ENCODE peak calls at places on chromosomes 5 and 9, in eight cellular contexts. F is suprapubic skin; H is PC-3; P is H9; L is upper lobe of right lung; D is colonic mucosa; Z is pancreas; K is CD4-positive, alpha-beta T cell. G is an unnamed sample.

GRCh38 chr5:126754609-126755008 is 22.3 kb upstream of the LMNB1 start:
- DNase-seq in F (no peak), H (no peak), P (no peak), L (no peak), D (no peak), Z (no peak), K (no peak), G (no peak)

GRCh38 chr5:149760700-149761187 is 30.6 kb downstream of the PPARGC1B start:
- DNase-seq in F (no peak), H (no peak), P (no peak), L (peak; percentile 13), D (no peak), Z (no peak), K (no peak), G (no peak)

GRCh38 chr9:79968533-79968932 is 396.8 kb downstream of the TLE4 start:
- DNase-seq in F (no peak), H (no peak), P (no peak), L (no peak), D (no peak), Z (no peak), K (no peak), G (no peak)

GRCh38 chr5:29001666-29002065 is 1963.3 kb upstream of the CDH9 start:
- DNase-seq in F (no peak), H (peak; percentile 11), P (peak; percentile 35), L (no peak), D (no peak), Z (no peak), K (no peak), G (no peak)

GRCh38 chr9:123406691-123407536 is 50.9 kb downstream of the CRB2 start:
- DNase-seq in F (no peak), H (no peak), P (no peak), L (no peak), D (no peak), Z (no peak), K (no peak), G (no peak)

GRCh38 chr9:23559522-23559921 is 266.5 kb downstream of the ELAVL2 start:
- DNase-seq in F (no peak), H (no peak), P (no peak), L (no peak), D (no peak), Z (no peak), K (no peak), G (no peak)

GRCh38 chr5:124634820-124635323 is 111.6 kb downstream of the ZNF608 start:
- DNase-seq in F (no peak), H (peak; percentile 69), P (no peak), L (no peak), D (no peak), Z (no peak), K (no peak), G (no peak)

GRCh38 chr9:8962084-8962483 is 1162.5 kb upstream of the DMAC1 start:
- DNase-seq in F (no peak), H (no peak), P (no peak), L (no peak), D (no peak), Z (no peak), K (no peak), G (no peak)

GRCh38 chr9:7935666-7936065 is 136.1 kb upstream of the DMAC1 start:
- DNase-seq in F (no peak), H (no peak), P (no peak), L (no peak), D (no peak), Z (no peak), K (no peak), G (no peak)

GRCh38 chr9:79799691-79800345 is 228.1 kb downstream of the TLE4 start:
- DNase-seq in F (no peak), H (no peak), P (no peak), L (no peak), D (no peak), Z (no peak), K (no peak), G (no peak)

GRCh38 chr5:60806591-60807243 is 37.4 kb downstream of the ELOVL7 start:
- DNase-seq in F (no peak), H (no peak), P (peak; percentile 38), L (no peak), D (no peak), Z (no peak), K (no peak), G (no peak)

GRCh38 chr5:125634242-125634835 is 788.9 kb upstream of the GRAMD2B start:
- DNase-seq in F (no peak), H (peak; percentile 18), P (no peak), L (no peak), D (no peak), Z (no peak), K (no peak), G (no peak)

GRCh38 chr5:5422819-5423515 is 490 bp downstream of the ICE1 start:
- DNase-seq in F (no peak), H (no peak), P (no peak), L (no peak), D (peak; percentile 17), Z (no peak), K (no peak), G (no peak)

GRCh38 chr9:13481274-13481673 is 201.8 kb upstream of the MPDZ start:
- DNase-seq in F (no peak), H (no peak), P (no peak), L (no peak), D (no peak), Z (no peak), K (no peak), G (no peak)

GRCh38 chr9:137035937-137036336 is 4.0 kb upstream of the FUT7 start:
- DNase-seq in F (no peak), H (no peak), P (no peak), L (no peak), D (no peak), Z (no peak), K (no peak), G (no peak)

GRCh38 chr5:154857091-154857533 is 1.3 kb upstream of the CNOT8 start:
- DNase-seq in F (no peak), H (peak; percentile 7), P (no peak), L (no peak), D (no peak), Z (no peak), K (no peak), G (peak; percentile 91)

GRCh38 chr5:107378218-107378899 is 292.4 kb downstream of the EFNA5 start:
- DNase-seq in F (no peak), H (peak; percentile 2), P (no peak), L (no peak), D (no peak), Z (no peak), K (no peak), G (no peak)

GRCh38 chr5:141695627-141696180 is 13.7 kb upstream of the ARAP3 start:
- DNase-seq in F (no peak), H (peak; percentile 46), P (no peak), L (no peak), D (peak; percentile 64), Z (no peak), K (no peak), G (no peak)

GRCh38 chr9:78573669-78574068 is 276.7 kb downstream of the PSAT1 start:
- DNase-seq in F (no peak), H (no peak), P (no peak), L (no peak), D (no peak), Z (no peak), K (no peak), G (no peak)

GRCh38 chr9:127682351-127683136 is 24.2 kb upstream of the CFAP157 start:
- DNase-seq in F (no peak), H (peak; percentile 24), P (no peak), L (no peak), D (no peak), Z (no peak), K (no peak), G (no peak)

GRCh38 chr5:152864447-152864846 is 459.4 kb upstream of the NMUR2 start:
- DNase-seq in F (no peak), H (no peak), P (no peak), L (no peak), D (no peak), Z (no peak), K (no peak), G (no peak)
- H3K27ac ChIP-seq in F (no peak overlapping the region), H (no peak overlapping the region), P (no peak overlapping the region), L (no peak overlapping the region), D (no peak overlapping the region), Z (no peak overlapping the region), K (no peak overlapping the region), G (no peak overlapping the region)

DNA sequence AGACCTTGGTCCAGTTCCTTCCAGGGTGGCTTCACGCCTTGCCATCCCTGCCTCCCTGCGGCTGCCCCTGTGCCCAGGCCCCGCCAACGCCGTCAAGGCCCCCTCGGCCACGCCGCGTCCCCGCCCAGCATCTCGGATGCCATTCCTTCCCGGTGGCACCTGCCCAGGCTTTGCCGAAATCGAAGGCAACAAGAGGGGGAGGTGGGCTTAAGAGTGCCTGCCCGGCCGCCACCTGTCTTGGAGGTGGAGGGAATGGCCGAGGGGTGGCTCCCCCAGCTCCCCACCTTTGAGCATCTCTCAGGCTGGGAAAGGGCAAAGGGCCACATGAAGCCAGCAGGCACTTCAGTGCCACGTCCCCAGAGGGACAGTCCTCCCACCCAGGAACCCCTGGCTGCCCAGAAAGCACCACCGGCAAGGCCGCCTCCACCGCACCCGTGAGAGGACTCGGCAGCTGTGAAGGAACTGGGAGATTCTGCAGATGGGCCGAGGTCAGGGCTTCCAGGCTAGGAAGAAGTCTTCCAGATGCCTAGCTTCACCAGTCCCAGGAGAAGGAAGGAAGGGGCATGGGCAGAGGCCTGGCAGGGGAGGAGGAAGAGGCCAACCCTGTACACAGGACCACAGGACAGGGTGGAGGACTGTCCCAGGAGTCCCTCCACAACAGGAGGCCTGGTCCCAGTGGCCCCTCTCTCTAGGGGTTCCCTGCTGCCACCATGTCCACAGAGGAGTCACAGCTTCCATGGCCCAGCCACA is 218.0 kb downstream of the FANCC start:
- DNase-seq in F (no peak), H (no peak), P (no peak), L (no peak), D (no peak), Z (peak; percentile 33), K (no peak), G (no peak)
- H3K27ac ChIP-seq in F (no peak overlapping the region), H (peak overlapping the region; percentile 94), P (no peak overlapping the region), L (no peak overlapping the region), D (no peak overlapping the region), Z (no peak overlapping the region), K (no peak overlapping the region), G (peak overlapping the region; percentile 67)

DNA sequence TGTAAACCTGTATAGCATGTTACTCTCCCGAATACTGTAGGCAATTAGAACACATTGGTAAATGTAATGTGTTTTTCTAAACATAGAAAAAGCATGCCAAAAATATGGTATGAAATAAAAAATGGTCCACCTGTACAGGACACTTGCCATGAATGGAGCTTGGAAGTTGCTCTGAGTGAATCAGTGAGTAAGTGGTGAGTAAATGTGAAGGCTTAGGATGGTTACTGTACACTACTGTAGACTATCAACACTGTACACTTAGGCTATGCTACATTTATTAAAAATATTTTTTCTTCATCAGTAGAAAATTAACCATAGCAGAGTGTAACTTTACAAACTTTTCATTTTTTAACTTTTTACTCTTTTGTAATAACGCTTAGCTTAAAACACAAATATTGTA is 41.9 kb downstream of the INSYN2B start:
- DNase-seq in F (no peak), H (no peak), P (no peak), L (no peak), D (no peak), Z (no peak), K (no peak), G (no peak)
- H3K27ac ChIP-seq in F (no peak overlapping the region), H (no peak overlapping the region), P (no peak overlapping the region), L (no peak overlapping the region), D (no peak overlapping the region), Z (no peak overlapping the region), K (no peak overlapping the region), G (no peak overlapping the region)

DNA sequence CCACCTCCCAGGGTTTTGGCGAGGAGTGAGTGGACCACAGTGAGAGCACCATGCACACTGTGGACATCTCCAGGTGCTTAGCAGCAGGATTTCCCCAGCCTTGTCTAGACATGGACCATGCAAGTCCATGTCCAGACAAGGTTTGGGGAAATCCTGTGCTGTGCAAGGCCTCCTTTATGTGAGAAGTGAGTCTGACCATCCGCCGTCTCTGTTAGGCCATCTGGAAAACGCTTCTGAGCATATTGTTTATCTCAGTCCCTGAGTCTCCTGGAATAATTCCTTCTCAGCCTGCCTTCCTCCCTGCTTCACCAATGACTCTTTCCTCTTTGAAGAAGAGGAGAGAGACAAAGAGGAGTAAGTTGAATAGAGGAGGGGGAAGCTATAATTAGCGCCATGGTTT is 26.1 kb upstream of the TNFAIP8 start:
- DNase-seq in F (no peak), H (no peak), P (no peak), L (no peak), D (no peak), Z (no peak), K (no peak), G (no peak)
- H3K27ac ChIP-seq in F (peak overlapping the region; percentile 23), H (no peak overlapping the region), P (no peak overlapping the region), L (peak overlapping the region; percentile 14), D (peak overlapping the region; percentile 50), Z (no peak overlapping the region), K (peak overlapping the region; percentile 94), G (no peak overlapping the region)

G was measured in right atrium auricular region.